ENCODE peak calls at places on chromosomes 1 and 21, in six cellular contexts. S is activated gamma-delta T cell, Y is amniotic stem cell, G is HS-5, W is HT1080, L is non-pigmented ciliary epithelial cell. M is an unnamed sample.

GRCh38 chr1:37174876-37175275 is 140.6 kb upstream of the GRIK3 start:
- DNase-seq in W (peak), L (no peak), G (no peak), S (no peak), Y (no peak), M (no peak)

GRCh38 chr1:226792368-226792767 is 53.3 kb upstream of the ITPKB start:
- DNase-seq in L (no peak), S (no peak), W (no peak), G (no peak), Y (no peak), M (no peak)

GRCh38 chr1:24121406-24121805 is 9.5 kb upstream of the MYOM3 start:
- DNase-seq in Y (no peak), G (no peak), W (no peak), S (no peak), L (no peak), M (no peak)

GRCh38 chr1:206517784-206518183 is 10.5 kb downstream of the RASSF5 start:
- DNase-seq in G (no peak), S (no peak), Y (no peak), W (no peak), L (no peak), M (no peak)

GRCh38 chr1:21217812-21218596 is 41.3 kb upstream of the EIF4G3 start:
- DNase-seq in W (peak), Y (no peak), S (no peak), L (no peak), G (no peak), M (peak)

GRCh38 chr1:101293461-101294045 is 56.7 kb downstream of the S1PR1 start:
- DNase-seq in L (peak), W (peak), Y (no peak), G (no peak), S (no peak), M (no peak)

GRCh38 chr1:31866450-31866801 is 50.6 kb upstream of the SPOCD1 start:
- DNase-seq in W (no peak), S (no peak), L (no peak), G (no peak), Y (no peak), M (no peak)

GRCh38 chr1:227541129-227541528 is 22.2 kb upstream of the ZNF678 start:
- DNase-seq in Y (no peak), L (no peak), S (no peak), W (no peak), G (no peak), M (no peak)

GRCh38 chr1:216190438-216190837 is 232.8 kb downstream of the USH2A start:
- DNase-seq in S (no peak), L (no peak), Y (no peak), G (no peak), W (no peak), M (no peak)

GRCh38 chr1:96388421-96389310 is 332.9 kb upstream of the PTBP2 start:
- DNase-seq in G (no peak), Y (peak), W (peak), L (no peak), S (no peak), M (no peak)

GRCh38 chr1:63413394-63413793 is 46.0 kb downstream of the ALG6 start:
- DNase-seq in G (no peak), S (no peak), Y (no peak), L (no peak), W (no peak), M (no peak)

GRCh38 chr1:6028042-6028895 is 17.4 kb upstream of the KCNAB2 start:
- DNase-seq in L (no peak), Y (no peak), G (no peak), W (peak), S (no peak), M (no peak)

GRCh38 chr1:226679853-226680516 is 59.1 kb downstream of the ITPKB start:
- DNase-seq in W (no peak), S (peak), G (no peak), L (no peak), Y (peak), M (peak)

GRCh38 chr1:182631058-182631677 is 27.0 kb upstream of the RGS16 start:
- DNase-seq in W (no peak), S (no peak), G (no peak), Y (no peak), L (no peak), M (no peak)

GRCh38 chr1:10057305-10057704 is 24.5 kb downstream of the UBE4B start:
- DNase-seq in W (peak), S (no peak), Y (no peak), L (no peak), G (no peak), M (no peak)

GRCh38 chr21:43352568-43353281 is 74.2 kb downstream of the SIK1 start:
- DNase-seq in L (no peak), W (no peak), G (no peak), Y (no peak), S (no peak), M (no peak)

GRCh38 chr1:226203693-226204092 is 17.2 kb upstream of the ACBD3 start:
- DNase-seq in G (no peak), L (no peak), W (no peak), Y (no peak), S (no peak), M (no peak)

GRCh38 chr1:5460974-5461373 is 531.3 kb downstream of the NPHP4 start:
- DNase-seq in G (no peak), Y (no peak), W (no peak), L (no peak), S (no peak), M (no peak)

GRCh38 chr1:24308365-24309015 is 10.7 kb upstream of the GRHL3 start:
- DNase-seq in S (no peak), W (peak), G (no peak), Y (no peak), L (no peak), M (no peak)

GRCh38 chr1:172145231-172145651 is 275.2 kb upstream of the C1orf105 start:
- DNase-seq in S (no peak), W (no peak), Y (peak), L (no peak), G (peak), M (no peak)

GRCh38 chr1:90936061-90936460 is 85.8 kb downstream of the ZNF644 start:
- DNase-seq in S (no peak), L (no peak), W (no peak), G (no peak), Y (no peak), M (no peak)

GRCh38 chr1:72296481-72296880 is 14.1 kb upstream of the NEGR1 start:
- DNase-seq in L (no peak), G (no peak), Y (no peak), W (peak), S (no peak), M (no peak)

GRCh38 chr1:17232759-17233661 is 15.9 kb upstream of the PADI3 start:
- DNase-seq in W (peak), S (no peak), L (no peak), Y (no peak), G (peak), M (no peak)

GRCh38 chr1:202161151-202162048 is 998 bp upstream of the PTPN7 start:
- DNase-seq in L (no peak), W (no peak), Y (no peak), S (no peak), G (no peak), M (no peak)

GRCh38 chr1:223487514-223488259 is 94.5 kb downstream of the CCDC185 start:
- DNase-seq in G (no peak), Y (no peak), L (no peak), W (no peak), S (no peak), M (no peak)

GRCh38 chr1:20484526-20485462 is 1.2 kb downstream of the CAMK2N1 start:
- DNase-seq in G (no peak), W (no peak), L (no peak), S (no peak), Y (no peak), M (no peak)

GRCh38 chr1:183674339-183674738 is 21.2 kb upstream of the APOBEC4 start:
- DNase-seq in Y (no peak), S (no peak), W (no peak), G (no peak), L (no peak), M (no peak)

GRCh38 chr1:209673631-209674417 is 1.4 kb upstream of the G0S2 start:
- DNase-seq in L (no peak), S (no peak), W (no peak), G (no peak), Y (no peak), M (no peak)

GRCh38 chr1:21045351-21045750 is 131.3 kb downstream of the EIF4G3 start:
- DNase-seq in G (no peak), W (no peak), L (no peak), S (no peak), Y (no peak), M (no peak)

GRCh38 chr1:17409391-17409811 is 30.1 kb downstream of the RCC2 start:
- DNase-seq in W (no peak), L (no peak), G (no peak), S (no peak), Y (no peak), M (no peak)

GRCh38 chr1:91020967-91021685 is 709 bp downstream of the ZNF644 start:
- DNase-seq in Y (peak), L (no peak), W (peak), G (no peak), S (peak), M (peak)

GRCh38 chr21:34702341-34702807 is 33.6 kb downstream of the CLIC6 start:
- DNase-seq in G (peak), L (peak), W (no peak), S (no peak), Y (no peak), M (no peak)

GRCh38 chr21:31531967-31532366 is 127.5 kb upstream of the SOD1 start:
- DNase-seq in G (no peak), Y (no peak), S (no peak), L (no peak), W (no peak), M (no peak)

GRCh38 chr1:51738681-51739080 is 121.8 kb downstream of the OSBPL9 start:
- DNase-seq in L (no peak), G (no peak), Y (no peak), S (no peak), W (no peak), M (no peak)

GRCh38 chr1:205396972-205397616 is 24.8 kb downstream of the LEMD1 start:
- DNase-seq in G (no peak), L (peak), S (no peak), Y (no peak), W (peak), M (no peak)

GRCh38 chr1:37255111-37255795 is 219.1 kb upstream of the ZC3H12A start:
- DNase-seq in S (no peak), G (no peak), Y (no peak), W (peak), L (no peak), M (peak)

GRCh38 chr1:29639741-29640427 is 403.6 kb downstream of the PTPRU start:
- DNase-seq in Y (no peak), S (no peak), L (peak), W (peak), G (peak), M (peak)

GRCh38 chr1:4307468-4307845 is 347.0 kb upstream of the AJAP1 start:
- DNase-seq in S (no peak), Y (no peak), W (no peak), G (no peak), L (no peak), M (no peak)